ENCODE peak calls at places on chromosome 21, in seven cellular contexts. F is GM23248, A is HepG2, W is HCT116, M is astrocyte, R is neural progenitor cell, B is IMR-90. X is an unnamed sample. For H3K36me3 and H4K20me1, the result is how much of the 10 kb centered on the place peaks cover.

GRCh38 chr21:32457360-32457840 is 44.9 kb downstream of the EVA1C start:
- DNase-seq in F (peak), A (peak), W (peak), M (no peak), R (no peak), B (peak), X (peak)

GRCh38 chr21:23452384-23453083 is 2154.7 kb downstream of the MRPL39 start:
- DNase-seq in F (no peak), A (no peak), W (no peak), M (no peak), R (peak), B (no peak), X (peak)

GRCh38 chr21:36985761-36986594 is 19.5 kb upstream of the HLCS start:
- DNase-seq in F (no peak), A (no peak), W (no peak), M (no peak), R (no peak), B (no peak), X (no peak)

GRCh38 chr21:27569831-27570230 is 602.9 kb upstream of the ADAMTS5 start:
- DNase-seq in F (peak), A (no peak), W (no peak), M (no peak), R (no peak), B (no peak), X (no peak)

GRCh38 chr21:27505516-27505915 is 538.6 kb upstream of the ADAMTS5 start:
- DNase-seq in F (peak), A (no peak), W (no peak), M (peak), R (no peak), B (peak), X (no peak)

GRCh38 chr21:33976980-33977720 is 61.5 kb upstream of the ATP5PO start:
- DNase-seq in F (no peak), A (peak), W (no peak), M (no peak), R (no peak), B (no peak), X (no peak)

GRCh38 chr21:36127250-36127904 is 7.5 kb upstream of the CBR3 start:
- DNase-seq in F (no peak), A (peak), W (no peak), M (no peak), R (no peak), B (no peak), X (no peak)

GRCh38 chr21:29697555-29698193 is 242.1 kb downstream of the GRIK1 start:
- DNase-seq in F (peak), A (no peak), W (no peak), M (peak), R (no peak), B (peak), X (no peak)

GRCh38 chr21:31045841-31046240 is 7.6 kb upstream of the KRTAP19-8 start:
- DNase-seq in F (no peak), A (no peak), W (no peak), M (no peak), R (no peak), B (no peak), X (no peak)

GRCh38 chr21:17660449-17660848 is 47.7 kb upstream of the BTG3 start:
- DNase-seq in F (peak), A (no peak), W (no peak), M (peak), R (no peak), B (no peak), X (peak)

GRCh38 chr21:36104306-36105300 is 30.3 kb upstream of the CBR3 start:
- DNase-seq in F (peak), A (no peak), W (peak), M (peak), R (peak), B (peak), X (peak)

GRCh38 chr21:17688912-17689874 is 76.5 kb upstream of the BTG3 start:
- DNase-seq in F (no peak), A (peak), W (peak), M (peak), R (no peak), B (peak), X (peak)

GRCh38 chr21:28605138-28605537 is 387.5 kb downstream of the LTN1 start:
- DNase-seq in F (no peak), A (no peak), W (no peak), M (no peak), R (no peak), B (no peak), X (no peak)

GRCh38 chr21:41045534-41046268 is 122.3 kb upstream of the BACE2 start:
- DNase-seq in F (no peak), A (peak), W (no peak), M (no peak), R (peak), B (no peak), X (peak)

GRCh38 chr21:37341254-37341960 is 25.2 kb upstream of the DYRK1A start:
- DNase-seq in F (peak), A (no peak), W (no peak), M (peak), R (peak), B (peak), X (peak)

GRCh38 chr21:41966872-41967621 is 13.2 kb upstream of the C2CD2 start:
- DNase-seq in F (no peak), A (no peak), W (no peak), M (no peak), R (no peak), B (no peak), X (no peak)

GRCh38 chr21:36889401-36889800 is 77.1 kb downstream of the HLCS start:
- DNase-seq in F (peak), A (no peak), W (no peak), M (peak), R (no peak), B (no peak), X (no peak)

GRCh38 chr21:30842990-30843389 is 13.4 kb upstream of the KRTAP7-1 start:
- DNase-seq in F (no peak), A (no peak), W (no peak), M (no peak), R (no peak), B (no peak), X (no peak)

GRCh38 chr21:33266050-33266783 is at the start of gene IL10RB:
- DNase-seq in F (peak), A (peak), W (no peak), M (peak), R (peak), B (peak), X (peak)

GRCh38 chr21:41633627-41634026 is 125.7 kb upstream of the TMPRSS2 start:
- DNase-seq in F (no peak), A (no peak), W (no peak), M (no peak), R (no peak), B (no peak), X (no peak)

GRCh38 chr21:31576428-31576827 is 83.1 kb upstream of the SOD1 start:
- DNase-seq in F (peak), A (no peak), W (no peak), M (peak), R (no peak), B (no peak), X (peak)

GRCh38 chr21:29677326-29677725 is 262.5 kb downstream of the GRIK1 start:
- DNase-seq in F (no peak), A (no peak), W (no peak), M (no peak), R (no peak), B (no peak), X (no peak)

GRCh38 chr21:17901458-17902092 is 82.4 kb upstream of the C21orf91 start:
- DNase-seq in F (peak), A (no peak), W (no peak), M (peak), R (no peak), B (peak), X (peak)

GRCh38 chr21:26966978-26967913 is at the start of gene ADAMTS5:
- DNase-seq in F (peak), A (no peak), W (no peak), M (peak), R (peak), B (peak), X (peak)

GRCh38 chr21:42086969-42087368 is 15.9 kb downstream of the UMODL1 start:
- DNase-seq in F (no peak), A (no peak), W (no peak), M (no peak), R (no peak), B (no peak), X (no peak)

GRCh38 chr21:41750532-41751151 is 16.2 kb downstream of the RIPK4 start:
- DNase-seq in F (peak), A (peak), W (no peak), M (no peak), R (no peak), B (no peak), X (no peak)

GRCh38 chr21:16192900-16193299 is 463.1 kb downstream of the USP25 start:
- DNase-seq in F (peak), A (no peak), W (no peak), M (peak), R (no peak), B (peak), X (peak)

GRCh38 chr21:36699026-36699545 is at the start of gene SIM2:
- DNase-seq in F (peak), A (no peak), W (peak), M (no peak), R (peak), B (peak), X (peak)

GRCh38 chr21:33451634-33452071 is 28.1 kb downstream of the TMEM50B start:
- DNase-seq in F (peak), A (peak), W (no peak), M (no peak), R (no peak), B (peak), X (peak)

DNA sequence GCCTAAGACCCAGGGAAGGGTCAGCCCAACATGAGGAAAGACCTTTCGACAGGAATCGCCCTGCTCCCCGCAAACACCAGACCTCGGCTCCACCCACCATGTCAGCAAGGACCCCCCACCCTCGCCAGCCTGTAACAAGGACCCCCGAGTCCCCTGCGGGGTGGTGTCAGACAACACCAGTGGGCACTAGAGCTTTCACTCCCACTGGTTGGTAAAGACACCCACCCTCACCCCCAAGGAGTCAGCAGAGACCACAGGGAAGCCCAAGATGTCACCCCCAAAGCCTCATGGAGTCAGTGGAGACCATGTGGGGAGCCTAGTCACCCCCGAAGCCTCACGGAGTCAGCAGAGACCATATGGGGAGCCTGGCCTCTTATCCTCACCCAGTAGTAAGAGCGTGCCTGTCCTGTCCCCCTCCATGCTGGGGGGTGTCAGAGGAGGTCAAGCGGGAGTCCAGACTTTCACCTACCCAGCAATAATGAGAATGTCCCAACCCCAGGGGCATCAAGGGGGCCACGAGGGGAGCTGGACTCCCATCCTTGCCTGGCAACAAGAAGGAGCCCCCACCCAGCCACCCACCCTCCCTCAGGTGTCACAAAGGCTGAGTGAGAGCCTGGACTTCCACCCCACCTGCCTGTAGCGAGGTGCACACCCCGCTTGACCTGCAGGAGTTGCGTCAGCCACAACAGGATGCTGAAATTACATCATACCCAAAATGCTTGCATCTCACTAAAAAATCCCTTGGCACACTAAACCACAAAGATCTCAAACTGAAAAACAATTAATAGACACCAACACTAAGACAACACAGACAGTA is 24.8 kb downstream of the SLC19A1 start:
- DNase-seq in F (no peak), A (no peak), W (no peak), M (no peak), R (no peak), B (no peak), X (no peak)
- H3K36me3 ChIP-seq in F (under half), A (under half), W (under half), M (under half), R (under half), B (under half), X (under half)

GRCh38 chr21:14900611-14901010 is 164.2 kb downstream of the NRIP1 start:
- DNase-seq in F (peak), A (no peak), W (no peak), M (peak), R (no peak), B (peak), X (peak)

GRCh38 chr21:14895792-14896191 is 169.0 kb downstream of the NRIP1 start:
- DNase-seq in F (no peak), A (no peak), W (no peak), M (no peak), R (no peak), B (no peak), X (no peak)

GRCh38 chr21:14901482-14901958 is 163.3 kb downstream of the NRIP1 start:
- DNase-seq in F (peak), A (no peak), W (peak), M (peak), R (no peak), B (peak), X (peak)

GRCh38 chr21:14900058-14900457 is 164.7 kb downstream of the NRIP1 start:
- DNase-seq in F (peak), A (no peak), W (no peak), M (peak), R (no peak), B (peak), X (peak)
- H2AFZ ChIP-seq in F (peak), A (no peak), W (no peak), M (no peak), R (no peak), B (no peak), X (peak)

GRCh38 chr21:46322351-46323226 is 1.1 kb downstream of the C21orf58 start:
- DNase-seq in F (peak), A (no peak), W (no peak), M (peak), R (peak), B (peak), X (peak)
- H4K20me1 ChIP-seq in F (under half), A (under half), W (under half), M (under half), R (half or more), B (under half), X (under half)

GRCh38 chr21:43936186-43936967 is 71.4 kb downstream of the AGPAT3 start:
- DNase-seq in F (peak), A (no peak), W (no peak), M (peak), R (no peak), B (no peak), X (no peak)
- H3K36me3 ChIP-seq in F (under half), A (under half), W (under half), M (under half), R (under half), B (under half), X (under half)

GRCh38 chr21:20721151-20721550 is 277.1 kb upstream of the NCAM2 start:
- DNase-seq in F (no peak), A (no peak), W (no peak), M (peak), R (no peak), B (no peak), X (no peak)

GRCh38 chr21:20720623-20721022 is 277.6 kb upstream of the NCAM2 start:
- DNase-seq in F (no peak), A (no peak), W (no peak), M (peak), R (no peak), B (no peak), X (peak)
- H2AFZ ChIP-seq in F (no peak), A (no peak), W (no peak), M (no peak), R (no peak), B (no peak), X (peak)

GRCh38 chr21:35020446-35020845 is 28.7 kb downstream of the RUNX1 start:
- DNase-seq in F (no peak), A (no peak), W (no peak), M (no peak), R (no peak), B (no peak), X (no peak)
- H4K20me1 ChIP-seq in F (under half), A (under half), W (under half), M (half or more), R (under half), B (under half), X (under half)

DNA sequence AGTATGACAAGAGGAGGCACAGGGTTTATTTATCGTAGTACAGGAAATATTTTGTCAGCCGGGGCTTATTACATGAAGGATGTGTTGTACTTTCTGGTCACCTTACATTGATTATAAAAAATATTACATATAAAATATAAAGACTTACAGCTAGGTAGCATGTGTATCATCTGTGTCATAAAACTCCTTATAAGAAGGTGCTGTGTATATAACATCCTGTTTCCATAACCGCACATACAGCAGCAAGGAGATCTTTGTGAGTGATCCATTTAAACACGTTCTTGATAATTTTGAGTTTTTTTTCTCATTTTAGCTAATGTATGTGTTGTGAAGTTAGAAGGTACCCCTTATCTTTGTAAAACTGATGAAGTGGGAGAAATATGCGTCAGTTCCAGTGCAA is 60.1 kb downstream of the S100B start:
- DNase-seq in F (no peak), A (no peak), W (no peak), M (no peak), R (no peak), B (no peak), X (no peak)
- H3K36me3 ChIP-seq in F (under half), A (half or more), W (under half), M (under half), R (under half), B (half or more), X (under half)

GRCh38 chr21:38351176-38351959 is 94.6 kb downstream of the KCNJ15 start:
- DNase-seq in F (peak), A (no peak), W (no peak), M (no peak), R (no peak), B (peak), X (no peak)
- H2AFZ ChIP-seq in F (peak), A (no peak), W (no peak), M (peak), R (no peak), B (peak), X (no peak)